ENCODE peak calls at places on chromosomes 2 and 18, in four cellular contexts. E is HepG2, G is K562, K is GM12878. O is an unnamed sample.

GRCh38 chr2:128457006-128457604 is 138.4 kb upstream of the HS6ST1 start:
- DNase-seq in E (no peak), G (no peak), K (no peak), O (no peak)

GRCh38 chr2:237060518-237061312 is 25.0 kb upstream of the COPS8 start:
- DNase-seq in E (peak; percentile 62), G (peak; percentile 33), K (no peak), O (peak; percentile 61)

GRCh38 chr2:170324640-170325046 is 146.7 kb downstream of the MYO3B start:
- DNase-seq in E (peak; percentile 51), G (peak; percentile 70), K (no peak), O (peak; percentile 65)

GRCh38 chr2:37281916-37282315 is 42.7 kb downstream of the PRKD3 start:
- DNase-seq in E (no peak), G (no peak), K (no peak), O (no peak)

GRCh38 chr2:70767094-70767698 is 804 bp downstream of the ADD2 start:
- DNase-seq in E (no peak), G (peak; percentile 69), K (no peak), O (peak; percentile 63)

GRCh38 chr2:137206064-137206463 is 440.7 kb downstream of the THSD7B start:
- DNase-seq in E (no peak), G (no peak), K (no peak), O (no peak)

GRCh38 chr2:62461707-62462106 is 44.3 kb downstream of the TMEM17 start:
- DNase-seq in E (no peak), G (no peak), K (no peak), O (no peak)

GRCh38 chr2:223976635-223977226 is 19.5 kb downstream of the MRPL44 start:
- DNase-seq in E (no peak), G (no peak), K (no peak), O (no peak)

GRCh38 chr18:73118121-73118816 is 250.5 kb upstream of the NETO1 start:
- DNase-seq in E (no peak), G (no peak), K (no peak), O (no peak)

GRCh38 chr18:52160652-52161051 is 179.3 kb upstream of the DCC start:
- DNase-seq in E (no peak), G (no peak), K (no peak), O (no peak)

GRCh38 chr2:1964659-1965058 is 220.3 kb upstream of the PXDN start:
- DNase-seq in E (no peak), G (no peak), K (no peak), O (no peak)

GRCh38 chr2:60550151-60550983 is 3.1 kb downstream of the BCL11A start:
- DNase-seq in E (peak; percentile 56), G (peak; percentile 44), K (no peak), O (peak; percentile 61)

GRCh38 chr2:85398426-85399182 is 11.6 kb downstream of the CAPG start:
- DNase-seq in E (no peak), G (no peak), K (no peak), O (no peak)

GRCh38 chr2:15812187-15812830 is 128.0 kb upstream of the MYCN start:
- DNase-seq in E (no peak), G (no peak), K (no peak), O (no peak)

GRCh38 chr2:207836526-207837133 is 66.9 kb upstream of the FZD5 start:
- DNase-seq in E (peak; percentile 38), G (no peak), K (no peak), O (no peak)

GRCh38 chr2:168738057-168738456 is 64.4 kb upstream of the NOSTRIN start:
- DNase-seq in E (no peak), G (no peak), K (no peak), O (no peak)

GRCh38 chr2:181788883-181789555 is 102.5 kb upstream of the ITPRID2 start:
- DNase-seq in E (no peak), G (no peak), K (no peak), O (no peak)

GRCh38 chr2:219042750-219043149 is 1.4 kb upstream of the CFAP65 start:
- DNase-seq in E (no peak), G (no peak), K (no peak), O (no peak)

GRCh38 chr2:238974510-238975166 is 126.8 kb downstream of the TWIST2 start:
- DNase-seq in E (no peak), G (no peak), K (no peak), O (no peak)

GRCh38 chr18:48777026-48777736 is 173.6 kb downstream of the SMAD7 start:
- DNase-seq in E (peak; percentile 44), G (peak; percentile 74), K (no peak), O (peak; percentile 77)

GRCh38 chr2:203155406-203155805 is 83.4 kb upstream of the CYP20A1 start:
- DNase-seq in E (no peak), G (no peak), K (no peak), O (no peak)

GRCh38 chr2:7572460-7572859 is 655.2 kb downstream of the RNF144A start:
- DNase-seq in E (no peak), G (no peak), K (no peak), O (no peak)

GRCh38 chr2:127175406-127175805 is 44.7 kb downstream of the CYP27C1 start:
- DNase-seq in E (no peak), G (no peak), K (no peak), O (no peak)

GRCh38 chr2:218125095-218125494 is 733 bp upstream of the CXCR2 start:
- DNase-seq in E (no peak), G (no peak), K (no peak), O (no peak)

GRCh38 chr2:106582431-106583143 is 95.4 kb downstream of the CD8B2 start:
- DNase-seq in E (peak; percentile 79), G (peak; percentile 47), K (no peak), O (peak; percentile 80)

GRCh38 chr2:65076345-65076710 is 20.1 kb downstream of the CEP68 start:
- DNase-seq in E (no peak), G (no peak), K (no peak), O (no peak)

GRCh38 chr18:41974661-41975286 is 19.7 kb downstream of the PIK3C3 start:
- DNase-seq in E (no peak), G (no peak), K (no peak), O (no peak)

GRCh38 chr2:47270421-47270820 is 115.3 kb upstream of the STPG4 start:
- DNase-seq in E (no peak), G (no peak), K (no peak), O (no peak)
- TF ChIP-seq FOXK2 in E (no peak), G (no peak), K (no peak), O (no peak)

DNA sequence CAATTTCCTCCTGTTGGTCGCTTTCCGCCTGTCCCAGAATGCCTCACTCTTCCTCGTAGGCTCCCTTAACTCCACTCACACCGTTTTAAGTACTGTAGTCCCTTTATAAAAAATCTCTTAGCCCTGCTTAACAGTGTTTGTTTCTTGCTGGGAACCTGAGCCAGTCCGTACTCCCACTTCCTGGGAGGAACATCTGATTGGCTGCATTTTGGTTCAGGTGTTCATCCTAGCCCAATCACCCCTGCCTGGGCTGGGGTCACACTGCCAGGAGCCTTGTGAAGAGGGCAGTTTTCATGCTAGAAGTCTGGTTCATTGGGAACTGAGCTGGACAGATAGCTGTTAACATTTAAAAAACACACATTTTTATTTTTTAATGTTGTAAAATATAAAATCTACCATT is 25.6 kb upstream of the TOGARAM2 start:
- DNase-seq in E (no peak), G (no peak), K (no peak), O (no peak)
- TF ChIP-seq SP1 in E (no peak), G (no peak), K (no peak), O (no peak)

DNA sequence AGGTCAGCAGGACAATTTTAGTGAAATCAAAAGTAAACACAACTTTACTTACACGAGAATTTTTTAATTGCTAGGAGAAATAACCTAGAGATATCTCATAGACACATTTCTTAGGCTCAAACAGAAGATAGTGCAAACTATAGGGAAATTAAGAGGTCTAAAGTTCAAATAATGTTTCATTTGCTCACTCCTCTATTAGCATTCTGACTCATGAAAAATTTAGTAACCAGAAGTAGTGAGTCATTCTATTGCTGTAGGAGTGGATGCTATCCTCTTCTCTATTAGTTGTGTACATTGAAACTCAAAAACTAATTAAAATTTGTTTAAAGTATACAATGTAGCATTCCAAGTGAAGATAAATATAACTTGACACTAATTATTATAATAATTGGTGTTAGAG is 908.3 kb upstream of the TMEFF2 start:
- DNase-seq in E (peak; percentile 2), G (no peak), K (no peak), O (no peak)
- TF ChIP-seq BHLHE40 in E (no peak), G (no peak), K (no peak), O (no peak)

GRCh38 chr2:28419705-28420270 is 27.1 kb downstream of the FOSL2 start:
- DNase-seq in E (no peak), G (no peak), K (no peak), O (no peak)
- TF ChIP-seq FOXK2 in E (no peak), G (no peak), K (no peak), O (no peak)

GRCh38 chr2:10302479-10303173 is at the start of gene HPCAL1:
- DNase-seq in E (peak; percentile 96), G (peak; percentile 96), K (peak; percentile 40), O (peak; percentile 95)
- TF ChIP-seq SP1 in E (no peak), G (peak; percentile 84), K (no peak), O (no peak)

GRCh38 chr2:233813236-233814062 is 35.3 kb downstream of the MROH2A start:
- DNase-seq in E (no peak), G (no peak), K (no peak), O (no peak)

GRCh38 chr2:233814063-233814435 is 35.9 kb downstream of the MROH2A start:
- DNase-seq in E (no peak), G (peak; percentile 53), K (no peak), O (no peak)

GRCh38 chr2:233815861-233816260 is 37.7 kb downstream of the MROH2A start:
- DNase-seq in E (no peak), G (no peak), K (no peak), O (no peak)

GRCh38 chr2:233816334-233816733 is 38.0 kb downstream of the HJURP start:
- DNase-seq in E (no peak), G (no peak), K (no peak), O (no peak)

GRCh38 chr2:233814436-233814835 is 36.3 kb downstream of the MROH2A start:
- DNase-seq in E (no peak), G (no peak), K (no peak), O (no peak)
- TF ChIP-seq BHLHE40 in E (no peak), G (no peak), K (no peak), O (no peak)

O was measured in HEK293T.